ENCODE peak calls at places on chromosomes 3 and 15, in eight cellular contexts. A is NCI-H510A treated with DMSO at 0.1 percent for 48 hours; N is posterior cingulate gyrus; I is WTC11; G is NCI-H2081; K is ELF-1; P is stimulated activated CD4-positive, alpha-beta T cell treated with anti-CD3 and anti-CD28 coated beads, Interleukin-4, amount 100 ng/mL, for 48 hours; B is psoas muscle. F is an unnamed sample.

GRCh38 chr15:80660114-80660513 is 35.0 kb upstream of the ABHD17C start:
- DNase-seq in A (no peak), N (no peak), I (peak), G (peak), K (peak), P (no peak), B (no peak), F (no peak)

GRCh38 chr15:40785158-40785557 is 15.4 kb downstream of the C15orf62 start:
- DNase-seq in A (no peak), N (no peak), I (no peak), G (no peak), K (no peak), P (no peak), B (no peak), F (no peak)

GRCh38 chr3:43171770-43172169 is 65.9 kb upstream of the POMGNT2 start:
- DNase-seq in A (no peak), N (no peak), I (no peak), G (no peak), K (no peak), P (no peak), B (no peak), F (no peak)

GRCh38 chr15:45862034-45862433 is 227.2 kb downstream of the SQOR start:
- DNase-seq in A (no peak), N (no peak), I (no peak), G (no peak), K (no peak), P (no peak), B (no peak), F (no peak)

GRCh38 chr3:121748638-121749275 is 784 bp downstream of the GOLGB1 start:
- DNase-seq in A (no peak), N (peak), I (no peak), G (no peak), K (no peak), P (no peak), B (no peak), F (peak)

GRCh38 chr15:65868546-65869126 is 655 bp upstream of the RAB11A start:
- DNase-seq in A (peak), N (no peak), I (no peak), G (no peak), K (no peak), P (no peak), B (no peak), F (no peak)

GRCh38 chr3:136390574-136390973 is 140.4 kb downstream of the PCCB start:
- DNase-seq in A (no peak), N (no peak), I (no peak), G (no peak), K (no peak), P (no peak), B (no peak), F (no peak)

GRCh38 chr3:188037116-188037718 is 116.7 kb upstream of the LPP start:
- DNase-seq in A (peak), N (no peak), I (no peak), G (no peak), K (peak), P (no peak), B (no peak), F (no peak)

GRCh38 chr3:156615592-156616173 is 58.7 kb upstream of the TIPARP start:
- DNase-seq in A (peak), N (peak), I (no peak), G (no peak), K (no peak), P (no peak), B (no peak), F (no peak)

GRCh38 chr3:141412936-141413354 is 44.6 kb downstream of the ZBTB38 start:
- DNase-seq in A (no peak), N (peak), I (no peak), G (peak), K (peak), P (no peak), B (peak), F (no peak)

GRCh38 chr15:60576515-60576914 is 97.6 kb upstream of the ICE2 start:
- DNase-seq in A (no peak), N (no peak), I (no peak), G (no peak), K (no peak), P (no peak), B (no peak), F (no peak)

GRCh38 chr15:65069179-65069578 is 1.4 kb upstream of the RASL12 start:
- DNase-seq in A (no peak), N (no peak), I (no peak), G (no peak), K (no peak), P (no peak), B (peak), F (no peak)

GRCh38 chr15:80832676-80833075 is 53.5 kb downstream of the CEMIP start:
- DNase-seq in A (no peak), N (no peak), I (no peak), G (no peak), K (no peak), P (no peak), B (no peak), F (no peak)

GRCh38 chr3:126083511-126083912 is 412 bp downstream of the SLC41A3 start:
- DNase-seq in A (no peak), N (peak), I (peak), G (peak), K (peak), P (peak), B (peak), F (no peak)

GRCh38 chr3:196518999-196519737 is 4.0 kb upstream of the SMCO1 start:
- DNase-seq in A (no peak), N (no peak), I (peak), G (peak), K (peak), P (peak), B (peak), F (peak)

GRCh38 chr3:94307588-94307987 is 244.7 kb downstream of the NSUN3 start:
- DNase-seq in A (no peak), N (no peak), I (no peak), G (no peak), K (no peak), P (no peak), B (no peak), F (no peak)

F was measured in T-helper 22 cell.